ENCODE peak calls at places on chromosomes 12 and 14, in six cellular contexts. H is cardiac muscle cell; L is adipocyte; C is right lobe of liver; G is H9; R is CD8-positive, alpha-beta memory T cell. T is an unnamed sample. For H3K9me3, the result is how much of the 10 kb centered on the place peaks cover.

GRCh38 chr14:93897476-93897845 is 29.7 kb upstream of the FAM181A start:
- DNase-seq in C (no peak), R (no peak), H (no peak), G (no peak), L (no peak), T (no peak)

GRCh38 chr12:49930515-49931288 is 19.8 kb upstream of the AQP2 start:
- DNase-seq in G (no peak), H (peak), C (no peak), L (peak), R (no peak), T (no peak)

GRCh38 chr12:8590842-8591545 is 21.7 kb downstream of the AICDA start:
- DNase-seq in H (no peak), L (no peak), G (no peak), C (peak), R (no peak), T (no peak)

GRCh38 chr12:57623811-57624390 is 9.1 kb downstream of the B4GALNT1 start:
- DNase-seq in G (no peak), R (no peak), H (no peak), L (no peak), C (no peak), T (no peak)

GRCh38 chr12:8913702-8914032 is 642 bp upstream of the PHC1 start:
- DNase-seq in C (no peak), L (peak), R (no peak), G (no peak), H (no peak), T (no peak)

GRCh38 chr12:106918746-106919145 is 37.0 kb upstream of the TMEM263 start:
- DNase-seq in L (peak), R (no peak), C (no peak), G (peak), H (peak), T (no peak)

GRCh38 chr14:35687335-35687939 is 121.7 kb downstream of the RALGAPA1 start:
- DNase-seq in L (peak), R (no peak), G (no peak), C (no peak), H (peak), T (no peak)

GRCh38 chr14:69204753-69205152 is 13.5 kb downstream of the EXD2 start:
- DNase-seq in H (no peak), L (no peak), G (no peak), C (no peak), R (no peak), T (no peak)

GRCh38 chr14:104970231-104971068 is 7.7 kb downstream of the AHNAK2 start:
- DNase-seq in H (peak), L (peak), C (peak), G (peak), R (no peak), T (no peak)

GRCh38 chr14:26930576-26930975 is 332.7 kb upstream of the NOVA1 start:
- DNase-seq in G (no peak), L (no peak), C (no peak), H (no peak), R (no peak), T (no peak)
- H3K9me3 ChIP-seq in G (under half), L (under half), C (under half), H (under half), R (under half), T (under half)

GRCh38 chr12:90235642-90236041 is 527.0 kb upstream of the ATP2B1 start:
- DNase-seq in H (peak), G (no peak), L (peak), R (no peak), C (no peak), T (no peak)

GRCh38 chr12:90237841-90238240 is 529.2 kb upstream of the ATP2B1 start:
- DNase-seq in C (no peak), H (no peak), G (no peak), L (no peak), R (no peak), T (no peak)

GRCh38 chr12:90233168-90234100 is 524.8 kb upstream of the ATP2B1 start:
- DNase-seq in G (no peak), H (peak), R (no peak), L (peak), C (no peak), T (no peak)

GRCh38 chr12:90238872-90239271 is 530.2 kb upstream of the ATP2B1 start:
- DNase-seq in G (no peak), C (no peak), H (no peak), R (no peak), L (no peak), T (no peak)

DNA sequence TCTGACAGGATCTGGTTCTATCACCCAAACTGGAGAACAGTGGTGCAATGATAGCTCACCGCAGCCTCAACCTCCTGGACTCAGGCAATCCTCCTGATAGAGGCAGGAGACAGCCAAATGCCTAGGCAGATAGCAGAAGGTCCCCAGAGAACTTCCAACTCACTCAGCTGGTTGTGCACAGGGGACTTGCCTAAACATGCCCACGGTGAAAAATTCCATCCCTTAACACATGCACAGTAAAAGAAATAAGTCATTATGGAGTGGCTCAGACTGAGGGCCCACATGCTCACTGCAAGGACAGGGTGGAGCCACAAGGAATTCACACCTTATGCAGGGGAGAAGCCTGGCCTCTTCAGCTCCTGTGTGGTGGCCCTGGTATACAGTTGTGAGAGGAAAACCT is 525.8 kb upstream of the ATP2B1 start:
- DNase-seq in G (no peak), H (peak), C (no peak), L (peak), R (no peak), T (no peak)
- H3K9me3 ChIP-seq in G (under half), H (under half), C (under half), L (under half), R (under half), T (under half)

DNA sequence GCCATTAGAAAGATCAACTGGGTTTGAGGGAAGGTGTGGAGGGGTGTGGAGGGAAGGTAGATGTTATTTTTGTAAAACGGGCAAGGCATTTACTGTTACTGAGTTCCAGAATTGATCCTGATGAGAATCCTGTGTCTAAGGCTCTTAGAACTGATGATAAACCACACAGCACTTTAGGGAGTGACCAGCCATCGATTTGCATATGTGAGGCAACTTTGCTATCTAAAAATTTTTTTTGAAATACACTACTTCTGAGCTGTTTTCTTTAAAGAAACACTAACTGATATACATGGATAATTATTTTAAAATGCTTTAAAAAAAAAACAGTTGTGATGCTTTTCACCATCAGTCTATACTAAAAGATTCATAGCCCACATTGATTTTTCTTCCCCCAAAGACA is 266.0 kb downstream of the EFCAB11 start:
- DNase-seq in H (peak), L (no peak), R (no peak), C (no peak), G (no peak), T (no peak)
- H3K9me3 ChIP-seq in H (under half), L (under half), R (under half), C (under half), G (under half), T (under half)

GRCh38 chr12:88247241-88247643 is 105.1 kb downstream of the TMTC3 start:
- DNase-seq in C (no peak), L (peak), R (no peak), G (no peak), H (peak), T (no peak)

GRCh38 chr12:88242939-88243338 is 100.8 kb downstream of the TMTC3 start:
- DNase-seq in L (no peak), G (no peak), R (no peak), C (no peak), H (no peak), T (no peak)

GRCh38 chr12:88242161-88242925 is 100.2 kb downstream of the TMTC3 start:
- DNase-seq in C (no peak), L (peak), R (no peak), G (no peak), H (peak), T (no peak)

GRCh38 chr12:88245905-88246304 is 103.8 kb downstream of the TMTC3 start:
- DNase-seq in G (no peak), R (no peak), L (peak), C (no peak), H (peak), T (no peak)

GRCh38 chr12:88243886-88244491 is 101.9 kb downstream of the TMTC3 start:
- DNase-seq in G (no peak), C (no peak), L (no peak), R (no peak), H (no peak), T (no peak)
- H3K9me3 ChIP-seq in G (under half), C (under half), L (under half), R (under half), H (under half), T (under half)

GRCh38 chr12:133106253-133106652 is 23.8 kb downstream of the ZNF891 start:
- DNase-seq in R (no peak), H (peak), G (no peak), C (no peak), L (peak), T (no peak)
- H3K9me3 ChIP-seq in R (half or more), H (under half), G (half or more), C (under half), L (half or more), T (under half)

GRCh38 chr12:93870020-93870795 is 193.0 kb downstream of the CRADD start:
- DNase-seq in C (no peak), H (no peak), G (no peak), L (no peak), R (no peak), T (no peak)
- H3K9me3 ChIP-seq in C (under half), H (under half), G (under half), L (half or more), R (under half), T (under half)

GRCh38 chr12:47612953-47613352 is 92.9 kb downstream of the RPAP3 start:
- DNase-seq in H (no peak), G (no peak), R (no peak), L (no peak), C (no peak), T (no peak)

GRCh38 chr12:47614521-47614920 is 91.3 kb downstream of the RPAP3 start:
- DNase-seq in C (no peak), L (no peak), G (no peak), R (no peak), H (no peak), T (no peak)

GRCh38 chr12:47604474-47604873 is 101.4 kb downstream of the RPAP3 start:
- DNase-seq in L (peak), R (no peak), G (no peak), H (peak), C (no peak), T (no peak)

GRCh38 chr12:47610847-47611246 is 95.0 kb downstream of the RPAP3 start:
- DNase-seq in G (no peak), R (no peak), L (no peak), H (no peak), C (no peak), T (no peak)

DNA sequence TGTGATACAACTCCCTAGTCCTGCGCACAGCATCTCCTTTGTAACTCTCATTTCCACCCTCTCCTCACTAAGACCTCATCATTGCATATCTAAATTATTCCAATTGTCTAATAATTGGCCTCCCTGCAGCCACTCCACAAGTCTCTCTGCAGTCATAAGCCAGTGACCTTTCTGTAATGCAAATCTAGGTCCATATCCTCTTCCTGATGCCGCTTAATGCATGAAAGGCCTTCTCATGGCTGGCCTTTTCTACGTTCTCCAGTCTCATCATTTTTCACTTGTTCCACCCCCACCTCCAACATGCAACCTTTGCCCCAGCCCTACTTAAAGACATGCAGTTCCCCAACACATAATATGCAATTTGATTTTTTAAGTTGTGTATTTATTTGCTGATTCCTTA is 96.0 kb downstream of the RPAP3 start:
- DNase-seq in C (no peak), H (no peak), R (no peak), G (no peak), L (no peak), T (no peak)
- H3K9me3 ChIP-seq in C (under half), H (under half), R (under half), G (under half), L (under half), T (under half)

T was measured in pancreas.